ENCODE peak calls at places on chromosomes 1 and 21, in six cellular contexts. C, A, S, Q, F and K are unnamed samples.

GRCh38 chr1:29156543-29157268 is 25.0 kb downstream of the SRSF4 start:
- DNase-seq in F (no peak), C (no peak), A (no peak), S (peak), Q (peak), K (no peak)

GRCh38 chr1:154434346-154435075 is 29.4 kb downstream of the IL6R start:
- DNase-seq in Q (peak), F (peak), C (peak), A (no peak), S (peak), K (no peak)

GRCh38 chr1:87404306-87404705 is 75.6 kb downstream of the LMO4 start:
- DNase-seq in F (no peak), Q (no peak), C (no peak), S (no peak), A (no peak), K (no peak)

GRCh38 chr1:228413241-228414010 is 3.2 kb downstream of the TRIM17 start:
- DNase-seq in S (no peak), Q (no peak), C (no peak), F (no peak), A (no peak), K (no peak)

GRCh38 chr1:212285685-212286436 is 651 bp downstream of the PPP2R5A start:
- DNase-seq in A (peak), S (peak), F (peak), C (peak), Q (peak), K (peak)

GRCh38 chr21:37208056-37208705 is 59.0 kb downstream of the VPS26C start:
- DNase-seq in C (peak), Q (peak), F (peak), S (no peak), A (no peak), K (peak)

GRCh38 chr1:164617607-164618564 is 58.9 kb downstream of the PBX1 start:
- DNase-seq in C (no peak), S (no peak), F (peak), Q (no peak), A (peak), K (no peak)

GRCh38 chr1:119743776-119744597 is 24.7 kb downstream of the HMGCS2 start:
- DNase-seq in A (peak), S (peak), Q (peak), C (peak), F (peak), K (peak)

GRCh38 chr1:44571712-44572571 is 102.3 kb downstream of the TMEM53 start:
- DNase-seq in C (no peak), F (peak), S (no peak), Q (no peak), A (no peak), K (no peak)

GRCh38 chr1:228207381-228207810 is 448 bp upstream of the OBSCN start:
- DNase-seq in F (no peak), Q (no peak), C (no peak), A (no peak), S (no peak), K (no peak)

GRCh38 chr1:24351918-24352637 is 32.9 kb downstream of the GRHL3 start:
- DNase-seq in A (no peak), S (peak), C (no peak), Q (no peak), F (peak), K (no peak)

GRCh38 chr1:204282801-204283200 is 69.0 kb upstream of the GOLT1A start:
- DNase-seq in S (no peak), A (no peak), F (no peak), C (no peak), Q (no peak), K (peak)

GRCh38 chr1:100347009-100347966 is 5.0 kb upstream of the CDC14A start:
- DNase-seq in Q (no peak), A (no peak), F (no peak), C (no peak), S (peak), K (no peak)

GRCh38 chr1:230459463-230459862 is 33.3 kb upstream of the PGBD5 start:
- DNase-seq in S (peak), C (no peak), Q (no peak), F (peak), A (no peak), K (no peak)

GRCh38 chr1:213995603-213996002 is 7.8 kb downstream of the PROX1 start:
- DNase-seq in A (no peak), C (no peak), Q (no peak), F (no peak), S (no peak), K (no peak)

GRCh38 chr1:44640178-44640865 is 34.0 kb downstream of the TMEM53 start:
- DNase-seq in F (no peak), Q (no peak), S (no peak), C (no peak), A (no peak), K (no peak)

GRCh38 chr21:42496839-42497202 is 797 bp upstream of the RSPH1 start:
- DNase-seq in Q (no peak), A (no peak), F (peak), C (no peak), S (no peak), K (no peak)

GRCh38 chr1:183279835-183280234 is 93.8 kb downstream of the LAMC2 start:
- DNase-seq in F (peak), A (no peak), C (no peak), Q (peak), S (peak), K (no peak)

GRCh38 chr1:18119289-18119688 is 11.7 kb downstream of the IGSF21 start:
- DNase-seq in Q (no peak), C (no peak), F (no peak), S (no peak), A (no peak), K (no peak)

GRCh38 chr21:39908265-39908923 is 41.2 kb downstream of the PCP4 start:
- DNase-seq in Q (no peak), C (no peak), A (no peak), F (no peak), S (no peak), K (no peak)

GRCh38 chr21:44020551-44020950 is 8.4 kb downstream of the TRAPPC10 start:
- DNase-seq in Q (no peak), A (no peak), F (no peak), C (no peak), S (no peak), K (no peak)

GRCh38 chr21:37828515-37828914 is 87.7 kb downstream of the KCNJ6 start:
- DNase-seq in S (no peak), A (no peak), F (no peak), Q (no peak), C (no peak), K (peak)

GRCh38 chr1:157114183-157115121 is 14.8 kb upstream of the ETV3L start:
- DNase-seq in S (no peak), Q (no peak), A (no peak), C (no peak), F (no peak), K (no peak)

GRCh38 chr1:162168261-162168660 is 98.8 kb downstream of the NOS1AP start:
- DNase-seq in S (no peak), C (no peak), Q (peak), A (no peak), F (no peak), K (no peak)

GRCh38 chr1:114262314-114262960 is 108.8 kb upstream of the SYT6 start:
- DNase-seq in C (no peak), F (no peak), A (no peak), S (no peak), Q (no peak), K (no peak)

GRCh38 chr21:27424601-27425000 is 457.7 kb upstream of the ADAMTS5 start:
- DNase-seq in A (no peak), C (no peak), Q (no peak), F (peak), S (peak), K (no peak)
- TF ChIP-seq CTCF in A (no peak), C (no peak), Q (no peak), F (no peak), S (no peak), K (no peak)

DNA sequence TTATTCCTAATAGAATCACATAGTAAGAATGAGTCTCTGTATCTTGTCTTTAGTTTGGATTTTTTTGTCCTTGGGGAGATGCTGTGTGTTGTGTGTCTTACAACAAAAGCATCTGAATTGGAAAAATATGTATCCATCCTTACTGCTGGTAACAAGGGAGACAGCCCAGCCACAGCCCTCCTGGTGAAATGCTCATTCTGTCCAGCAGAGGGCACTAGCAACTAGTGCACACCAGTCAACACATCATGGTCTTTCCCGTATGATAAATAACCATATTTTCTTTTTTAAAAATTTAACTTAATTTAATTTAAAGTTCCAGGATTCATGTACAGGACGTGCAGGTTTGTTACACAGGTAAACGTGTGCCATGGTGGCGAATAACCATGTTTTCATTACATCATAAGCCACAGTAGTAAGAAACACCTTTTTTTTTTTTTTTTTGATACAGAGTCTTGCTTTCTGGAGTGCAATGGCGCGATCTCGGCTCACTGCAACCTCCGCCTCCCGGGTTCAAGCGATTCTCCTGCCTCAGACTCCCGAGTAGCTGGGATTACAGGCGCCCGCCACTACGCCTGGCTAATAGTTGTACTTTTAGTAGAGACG is 245.1 kb downstream of the PTBP2 start:
- DNase-seq in S (peak), A (peak), C (no peak), F (peak), Q (peak), K (peak)
- TF ChIP-seq CTCF in S (peak), A (peak), C (peak), F (peak), Q (peak), K (peak)

GRCh38 chr1:6106977-6107376 is 61.3 kb downstream of the KCNAB2 start:
- DNase-seq in C (no peak), F (no peak), A (no peak), S (no peak), Q (no peak), K (no peak)
- TF ChIP-seq CTCF in C (no peak), F (no peak), A (no peak), S (no peak), Q (no peak), K (no peak)

GRCh38 chr1:16612332-16613172 is 812 bp downstream of the NBPF1 start:
- DNase-seq in A (peak), C (peak), F (peak), Q (peak), S (peak), K (peak)

GRCh38 chr1:16617101-16617727 is 3.9 kb upstream of the NBPF1 start:
- DNase-seq in F (no peak), C (peak), S (no peak), A (peak), Q (peak), K (no peak)

GRCh38 chr1:16615253-16616252 is 2.2 kb upstream of the NBPF1 start:
- DNase-seq in S (no peak), C (peak), Q (peak), F (no peak), A (peak), K (no peak)

GRCh38 chr1:16614361-16615252 is 1.2 kb upstream of the NBPF1 start:
- DNase-seq in S (no peak), A (peak), Q (peak), C (peak), F (no peak), K (no peak)

GRCh38 chr1:16613185-16614147 is at the start of gene NBPF1:
- DNase-seq in Q (peak), F (peak), A (peak), S (peak), C (peak), K (peak)
- TF ChIP-seq CTCF in Q (no peak), F (no peak), A (no peak), S (no peak), C (no peak), K (no peak)

GRCh38 chr1:45846931-45847330 is 43.5 kb downstream of the MAST2 start:
- DNase-seq in C (no peak), Q (no peak), A (no peak), S (peak), F (peak), K (no peak)

GRCh38 chr1:45842786-45843185 is 39.4 kb downstream of the MAST2 start:
- DNase-seq in S (no peak), F (no peak), Q (no peak), A (no peak), C (no peak), K (no peak)

GRCh38 chr1:45848097-45848496 is 44.7 kb downstream of the MAST2 start:
- DNase-seq in C (no peak), S (no peak), Q (peak), F (no peak), A (no peak), K (no peak)

GRCh38 chr1:45840704-45841103 is 37.3 kb downstream of the MAST2 start:
- DNase-seq in A (no peak), Q (no peak), C (no peak), S (no peak), F (peak), K (no peak)

DNA sequence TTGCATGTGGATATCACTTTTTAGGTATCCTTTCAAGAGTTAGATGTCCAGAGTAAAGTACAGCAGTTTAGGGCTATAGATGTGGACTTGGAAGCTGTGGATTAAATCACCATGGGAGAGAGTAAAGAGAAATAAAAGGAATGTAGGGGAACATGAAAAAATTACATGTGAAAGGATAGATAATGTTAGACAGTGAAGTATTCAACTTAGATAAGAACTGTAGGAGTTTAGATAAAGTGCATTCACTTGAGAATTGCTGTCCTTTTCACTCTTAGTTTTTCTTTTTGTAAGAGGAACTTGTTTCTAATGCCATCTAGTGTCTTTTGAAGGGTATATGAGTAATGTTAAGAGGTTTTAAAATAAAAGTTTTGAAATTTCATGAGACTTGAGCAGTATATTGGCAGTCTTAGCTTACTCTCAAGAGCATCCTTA is 40.1 kb downstream of the MAST2 start:
- DNase-seq in F (peak), A (no peak), S (peak), C (no peak), Q (no peak), K (no peak)
- TF ChIP-seq CTCF in F (peak), A (no peak), S (peak), C (no peak), Q (no peak), K (no peak)

GRCh38 chr1:25794325-25794724 is 5.7 kb upstream of the SELENON start:
- DNase-seq in A (no peak), F (no peak), C (no peak), Q (no peak), S (no peak), K (no peak)

GRCh38 chr1:25795955-25796806 is 3.8 kb upstream of the SELENON start:
- DNase-seq in F (no peak), Q (peak), S (no peak), C (no peak), A (no peak), K (no peak)

GRCh38 chr1:25795227-25795626 is 4.8 kb upstream of the SELENON start:
- DNase-seq in C (no peak), A (no peak), Q (no peak), F (no peak), S (no peak), K (no peak)

GRCh38 chr1:25792115-25792514 is 7.9 kb upstream of the SELENON start:
- DNase-seq in C (no peak), F (no peak), Q (no peak), A (no peak), S (no peak), K (no peak)

GRCh38 chr1:25793585-25794170 is 6.3 kb upstream of the SELENON start:
- DNase-seq in A (no peak), Q (no peak), F (no peak), C (no peak), S (no peak), K (no peak)
- TF ChIP-seq CTCF in A (no peak), Q (no peak), F (no peak), C (no peak), S (no peak), K (no peak)

GRCh38 chr1:104136621-104137020 is 386.9 kb downstream of the AMY1C start:
- DNase-seq in S (no peak), C (no peak), A (no peak), F (no peak), Q (no peak), K (no peak)
- TF ChIP-seq CTCF in S (no peak), C (no peak), A (no peak), F (no peak), Q (no peak), K (no peak)

DNA sequence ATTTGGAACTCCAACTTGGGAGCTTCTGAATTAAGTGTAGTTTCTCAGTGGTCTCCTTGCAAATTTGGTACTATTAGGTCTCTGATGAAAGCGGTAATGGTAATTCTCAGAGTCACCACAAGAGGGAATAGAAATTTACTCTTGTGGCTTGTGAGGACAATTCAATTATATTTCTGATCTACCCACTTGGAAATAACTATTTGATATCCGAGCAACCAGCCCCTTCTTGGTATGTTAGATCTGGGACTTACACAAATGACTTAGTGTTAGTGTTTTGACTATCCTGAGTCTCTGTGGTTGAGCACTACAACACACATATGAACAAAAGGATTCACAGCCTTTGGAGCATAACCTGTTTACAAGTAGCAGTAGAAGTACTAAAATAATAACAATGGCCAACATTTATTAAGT is 68.1 kb downstream of the RPS6KA1 start:
- DNase-seq in C (no peak), S (peak), Q (no peak), F (peak), A (no peak), K (no peak)
- TF ChIP-seq CTCF in C (peak), S (peak), Q (peak), F (peak), A (peak), K (peak)